ENCODE peak calls at places on chromosomes 4 and X, in nine cellular contexts. One of them, this sample, is unnamed.

GRCh38 chr4:119728692-119729593 is 100.3 kb upstream of the PDE5A start:
- DNase-seq in iPS-NIHi11: no peak
- DNase-seq in NCI-H1092: no peak
- DNase-seq in stimulated activated naive CD4-positive, alpha-beta T cell treated with Interleukin-2 at 50 U/mL for 16 hours: no peak
- DNase-seq in stimulated activated CD4-positive, alpha-beta T cell treated with anti-CD3 and anti-CD28 coated beads, Interleukin-1b, Interleukin-23, amount 100 ng/mL, for 24 hours: no peak
- DNase-seq in lower lobe of right lung: no peak
- DNase-seq in LoVo: peak; percentile 51
- DNase-seq in iris pigment epithelial cell: peak; percentile 42
- DNase-seq in AG09309: no peak
- DNase-seq in this sample: no peak

GRCh38 chrX:36978886-36979285 is 29.3 kb upstream of the FAM47C start:
- DNase-seq in iPS-NIHi11: no peak
- DNase-seq in NCI-H1092: no peak
- DNase-seq in stimulated activated naive CD4-positive, alpha-beta T cell treated with Interleukin-2 at 50 U/mL for 16 hours: no peak
- DNase-seq in stimulated activated CD4-positive, alpha-beta T cell treated with anti-CD3 and anti-CD28 coated beads, Interleukin-1b, Interleukin-23, amount 100 ng/mL, for 24 hours: no peak
- DNase-seq in lower lobe of right lung: no peak
- DNase-seq in LoVo: no peak
- DNase-seq in iris pigment epithelial cell: peak; percentile 7
- DNase-seq in AG09309: no peak
- DNase-seq in this sample: no peak

GRCh38 chr4:80183196-80184052 is 13.9 kb upstream of the PRDM8 start:
- DNase-seq in iPS-NIHi11: no peak
- DNase-seq in NCI-H1092: no peak
- DNase-seq in stimulated activated naive CD4-positive, alpha-beta T cell treated with Interleukin-2 at 50 U/mL for 16 hours: peak; percentile 52
- DNase-seq in stimulated activated CD4-positive, alpha-beta T cell treated with anti-CD3 and anti-CD28 coated beads, Interleukin-1b, Interleukin-23, amount 100 ng/mL, for 24 hours: no peak
- DNase-seq in lower lobe of right lung: peak; percentile 53
- DNase-seq in LoVo: no peak
- DNase-seq in iris pigment epithelial cell: peak; percentile 15
- DNase-seq in AG09309: no peak
- DNase-seq in this sample: no peak

GRCh38 chrX:54042609-54043010 is 1.7 kb downstream of the PHF8 start:
- DNase-seq in iPS-NIHi11: peak; percentile 43
- DNase-seq in NCI-H1092: peak; percentile 20
- DNase-seq in stimulated activated naive CD4-positive, alpha-beta T cell treated with Interleukin-2 at 50 U/mL for 16 hours: peak; percentile 40
- DNase-seq in stimulated activated CD4-positive, alpha-beta T cell treated with anti-CD3 and anti-CD28 coated beads, Interleukin-1b, Interleukin-23, amount 100 ng/mL, for 24 hours: peak; percentile 11
- DNase-seq in lower lobe of right lung: peak; percentile 45
- DNase-seq in LoVo: peak; percentile 34
- DNase-seq in iris pigment epithelial cell: peak; percentile 67
- DNase-seq in AG09309: peak; percentile 14
- DNase-seq in this sample: peak; percentile 9

GRCh38 chr4:141668200-141668599 is 31.8 kb downstream of the IL15 start:
- DNase-seq in iPS-NIHi11: no peak
- DNase-seq in NCI-H1092: no peak
- DNase-seq in stimulated activated naive CD4-positive, alpha-beta T cell treated with Interleukin-2 at 50 U/mL for 16 hours: no peak
- DNase-seq in stimulated activated CD4-positive, alpha-beta T cell treated with anti-CD3 and anti-CD28 coated beads, Interleukin-1b, Interleukin-23, amount 100 ng/mL, for 24 hours: no peak
- DNase-seq in lower lobe of right lung: no peak
- DNase-seq in LoVo: no peak
- DNase-seq in iris pigment epithelial cell: peak; percentile 66
- DNase-seq in AG09309: no peak
- DNase-seq in this sample: no peak

GRCh38 chr4:76896048-76896447 is 1.9 kb downstream of the SOWAHB start:
- DNase-seq in iPS-NIHi11: no peak
- DNase-seq in NCI-H1092: no peak
- DNase-seq in stimulated activated naive CD4-positive, alpha-beta T cell treated with Interleukin-2 at 50 U/mL for 16 hours: no peak
- DNase-seq in stimulated activated CD4-positive, alpha-beta T cell treated with anti-CD3 and anti-CD28 coated beads, Interleukin-1b, Interleukin-23, amount 100 ng/mL, for 24 hours: no peak
- DNase-seq in lower lobe of right lung: no peak
- DNase-seq in LoVo: no peak
- DNase-seq in iris pigment epithelial cell: no peak
- DNase-seq in AG09309: no peak
- DNase-seq in this sample: no peak

GRCh38 chr4:156970501-156971167 is 965 bp downstream of the PDGFC start:
- DNase-seq in iPS-NIHi11: peak; percentile 54
- DNase-seq in NCI-H1092: peak; percentile 5
- DNase-seq in stimulated activated naive CD4-positive, alpha-beta T cell treated with Interleukin-2 at 50 U/mL for 16 hours: no peak
- DNase-seq in stimulated activated CD4-positive, alpha-beta T cell treated with anti-CD3 and anti-CD28 coated beads, Interleukin-1b, Interleukin-23, amount 100 ng/mL, for 24 hours: no peak
- DNase-seq in lower lobe of right lung: peak; percentile 76
- DNase-seq in LoVo: peak; percentile 67
- DNase-seq in iris pigment epithelial cell: peak; percentile 73
- DNase-seq in AG09309: no peak
- DNase-seq in this sample: no peak

GRCh38 chrX:24100713-24101112 is 46.0 kb downstream of the EIF2S3 start:
- DNase-seq in iPS-NIHi11: no peak
- DNase-seq in NCI-H1092: no peak
- DNase-seq in stimulated activated naive CD4-positive, alpha-beta T cell treated with Interleukin-2 at 50 U/mL for 16 hours: no peak
- DNase-seq in stimulated activated CD4-positive, alpha-beta T cell treated with anti-CD3 and anti-CD28 coated beads, Interleukin-1b, Interleukin-23, amount 100 ng/mL, for 24 hours: no peak
- DNase-seq in lower lobe of right lung: no peak
- DNase-seq in LoVo: no peak
- DNase-seq in iris pigment epithelial cell: peak; percentile 78
- DNase-seq in AG09309: no peak
- DNase-seq in this sample: no peak

GRCh38 chr4:152961752-152962117 is 25.6 kb downstream of the FHDC1 start:
- DNase-seq in iPS-NIHi11: no peak
- DNase-seq in NCI-H1092: no peak
- DNase-seq in stimulated activated naive CD4-positive, alpha-beta T cell treated with Interleukin-2 at 50 U/mL for 16 hours: no peak
- DNase-seq in stimulated activated CD4-positive, alpha-beta T cell treated with anti-CD3 and anti-CD28 coated beads, Interleukin-1b, Interleukin-23, amount 100 ng/mL, for 24 hours: no peak
- DNase-seq in lower lobe of right lung: no peak
- DNase-seq in LoVo: no peak
- DNase-seq in iris pigment epithelial cell: peak; percentile 70
- DNase-seq in AG09309: no peak
- DNase-seq in this sample: no peak

GRCh38 chr4:2761035-2761923 is 5.1 kb upstream of the TNIP2 start:
- DNase-seq in iPS-NIHi11: no peak
- DNase-seq in NCI-H1092: no peak
- DNase-seq in stimulated activated naive CD4-positive, alpha-beta T cell treated with Interleukin-2 at 50 U/mL for 16 hours: no peak
- DNase-seq in stimulated activated CD4-positive, alpha-beta T cell treated with anti-CD3 and anti-CD28 coated beads, Interleukin-1b, Interleukin-23, amount 100 ng/mL, for 24 hours: no peak
- DNase-seq in lower lobe of right lung: peak; percentile 61
- DNase-seq in LoVo: peak; percentile 49
- DNase-seq in iris pigment epithelial cell: peak; percentile 32
- DNase-seq in AG09309: no peak
- DNase-seq in this sample: no peak

GRCh38 chr4:17094209-17094608 is 195.8 kb upstream of the LDB2 start:
- DNase-seq in iPS-NIHi11: no peak
- DNase-seq in NCI-H1092: no peak
- DNase-seq in stimulated activated naive CD4-positive, alpha-beta T cell treated with Interleukin-2 at 50 U/mL for 16 hours: no peak
- DNase-seq in stimulated activated CD4-positive, alpha-beta T cell treated with anti-CD3 and anti-CD28 coated beads, Interleukin-1b, Interleukin-23, amount 100 ng/mL, for 24 hours: no peak
- DNase-seq in lower lobe of right lung: no peak
- DNase-seq in LoVo: no peak
- DNase-seq in iris pigment epithelial cell: no peak
- DNase-seq in AG09309: no peak
- DNase-seq in this sample: no peak

GRCh38 chr4:112511294-112512118 is 4.5 kb downstream of the NEUROG2 start:
- DNase-seq in iPS-NIHi11: no peak
- DNase-seq in NCI-H1092: no peak
- DNase-seq in stimulated activated naive CD4-positive, alpha-beta T cell treated with Interleukin-2 at 50 U/mL for 16 hours: no peak
- DNase-seq in stimulated activated CD4-positive, alpha-beta T cell treated with anti-CD3 and anti-CD28 coated beads, Interleukin-1b, Interleukin-23, amount 100 ng/mL, for 24 hours: no peak
- DNase-seq in lower lobe of right lung: no peak
- DNase-seq in LoVo: no peak
- DNase-seq in iris pigment epithelial cell: no peak
- DNase-seq in AG09309: no peak
- DNase-seq in this sample: no peak

GRCh38 chrX:75067931-75068330 is 88.2 kb downstream of the ABCB7 start:
- DNase-seq in iPS-NIHi11: no peak
- DNase-seq in NCI-H1092: no peak
- DNase-seq in stimulated activated naive CD4-positive, alpha-beta T cell treated with Interleukin-2 at 50 U/mL for 16 hours: no peak
- DNase-seq in stimulated activated CD4-positive, alpha-beta T cell treated with anti-CD3 and anti-CD28 coated beads, Interleukin-1b, Interleukin-23, amount 100 ng/mL, for 24 hours: no peak
- DNase-seq in lower lobe of right lung: no peak
- DNase-seq in LoVo: no peak
- DNase-seq in iris pigment epithelial cell: peak; percentile 46
- DNase-seq in AG09309: no peak
- DNase-seq in this sample: no peak

GRCh38 chrX:65528705-65529340 is 5.8 kb downstream of the LAS1L start:
- DNase-seq in iPS-NIHi11: peak; percentile 79
- DNase-seq in NCI-H1092: no peak
- DNase-seq in stimulated activated naive CD4-positive, alpha-beta T cell treated with Interleukin-2 at 50 U/mL for 16 hours: peak; percentile 17
- DNase-seq in stimulated activated CD4-positive, alpha-beta T cell treated with anti-CD3 and anti-CD28 coated beads, Interleukin-1b, Interleukin-23, amount 100 ng/mL, for 24 hours: peak; percentile 12
- DNase-seq in lower lobe of right lung: no peak
- DNase-seq in LoVo: peak; percentile 9
- DNase-seq in iris pigment epithelial cell: peak; percentile 17
- DNase-seq in AG09309: no peak
- DNase-seq in this sample: peak; percentile 13

GRCh38 chrX:27186671-27187070 is 276.5 kb downstream of the PPP4R3C start:
- DNase-seq in iPS-NIHi11: peak; percentile 8
- DNase-seq in NCI-H1092: peak; percentile 2
- DNase-seq in stimulated activated naive CD4-positive, alpha-beta T cell treated with Interleukin-2 at 50 U/mL for 16 hours: no peak
- DNase-seq in stimulated activated CD4-positive, alpha-beta T cell treated with anti-CD3 and anti-CD28 coated beads, Interleukin-1b, Interleukin-23, amount 100 ng/mL, for 24 hours: peak; percentile 4
- DNase-seq in lower lobe of right lung: no peak
- DNase-seq in LoVo: peak; percentile 26
- DNase-seq in iris pigment epithelial cell: peak; percentile 47
- DNase-seq in AG09309: no peak
- DNase-seq in this sample: no peak

GRCh38 chr4:38177792-38178665 is 217.8 kb downstream of the PTTG2 start:
- DNase-seq in iPS-NIHi11: no peak
- DNase-seq in NCI-H1092: peak; percentile 31
- DNase-seq in stimulated activated naive CD4-positive, alpha-beta T cell treated with Interleukin-2 at 50 U/mL for 16 hours: peak; percentile 42
- DNase-seq in stimulated activated CD4-positive, alpha-beta T cell treated with anti-CD3 and anti-CD28 coated beads, Interleukin-1b, Interleukin-23, amount 100 ng/mL, for 24 hours: no peak
- DNase-seq in lower lobe of right lung: peak; percentile 91
- DNase-seq in LoVo: no peak
- DNase-seq in iris pigment epithelial cell: no peak
- DNase-seq in AG09309: no peak
- DNase-seq in this sample: no peak

GRCh38 chr4:145482209-145483021 is 762 bp downstream of the SMAD1 start:
- DNase-seq in iPS-NIHi11: peak; percentile 59
- DNase-seq in NCI-H1092: peak; percentile 49
- DNase-seq in stimulated activated naive CD4-positive, alpha-beta T cell treated with Interleukin-2 at 50 U/mL for 16 hours: peak; percentile 63
- DNase-seq in stimulated activated CD4-positive, alpha-beta T cell treated with anti-CD3 and anti-CD28 coated beads, Interleukin-1b, Interleukin-23, amount 100 ng/mL, for 24 hours: peak; percentile 70
- DNase-seq in lower lobe of right lung: peak; percentile 62
- DNase-seq in LoVo: peak; percentile 37
- DNase-seq in iris pigment epithelial cell: peak; percentile 88
- DNase-seq in AG09309: peak; percentile 24
- DNase-seq in this sample: peak; percentile 23